ENCODE peak calls at places on chromosome 1, in six cellular contexts. A is CD14-positive monocyte; G is activated T-cell treated with anti-CD3 and anti-CD28 coated beads for 1 hour; S is HEK293T; D is T47D; W is stimulated activated CD4-positive, alpha-beta T cell treated with anti-CD3 and anti-CD28 coated beads, Interleukin-4, amount 100 ng/mL, for 4 hours. R is an unnamed sample.
A peak's percentile ranks its signal among the peaks of the same experiment; 100 is the strongest.

GRCh38 chr1:185309566-185309965 is 7.5 kb downstream of the IVNS1ABP start:
- DNase-seq in A (no peak), G (no peak), S (no peak), D (no peak), W (no peak), R (no peak)

GRCh38 chr1:107972367-107972766 is 7.4 kb upstream of the VAV3 start:
- DNase-seq in S (no peak), W (no peak), D (no peak), G (no peak), A (no peak), R (no peak)

GRCh38 chr1:208418667-208419066 is 174.5 kb upstream of the PLXNA2 start:
- DNase-seq in S (no peak), A (no peak), W (no peak), D (no peak), G (no peak), R (no peak)

GRCh38 chr1:51636765-51637522 is 20.1 kb downstream of the OSBPL9 start:
- DNase-seq in A (no peak), D (no peak), S (no peak), G (no peak), W (no peak), R (peak; percentile 94)

GRCh38 chr1:223771469-223771813 is 59.1 kb downstream of the CAPN2 start:
- DNase-seq in A (no peak), D (no peak), G (no peak), S (no peak), W (no peak), R (no peak)

GRCh38 chr1:1205769-1206375 is 520 bp downstream of the TNFRSF18 start:
- DNase-seq in S (no peak), W (no peak), A (peak; percentile 47), G (no peak), D (no peak), R (no peak)

GRCh38 chr1:46131727-46132528 is 501 bp downstream of the PIK3R3 start:
- DNase-seq in D (no peak), W (peak; percentile 7), G (peak; percentile 3), A (no peak), S (peak; percentile 16), R (peak; percentile 31)

GRCh38 chr1:184890539-184890973 is 83.8 kb downstream of the NIBAN1 start:
- DNase-seq in W (no peak), D (no peak), A (no peak), S (no peak), G (no peak), R (peak; percentile 43)

GRCh38 chr1:13783551-13783950 is 83.6 kb downstream of the PRDM2 start:
- DNase-seq in D (no peak), S (no peak), G (no peak), A (no peak), W (no peak), R (no peak)

GRCh38 chr1:192713921-192714320 is 78.0 kb downstream of the RGS13 start:
- DNase-seq in W (no peak), D (no peak), S (no peak), A (no peak), G (no peak), R (no peak)

GRCh38 chr1:25054526-25054925 is 124.5 kb upstream of the RUNX3 start:
- DNase-seq in S (no peak), A (peak; percentile 42), W (no peak), D (no peak), G (no peak), R (no peak)

GRCh38 chr1:63824386-63824898 is 50.6 kb downstream of the ROR1 start:
- DNase-seq in S (no peak), W (no peak), G (no peak), A (no peak), D (no peak), R (no peak)

GRCh38 chr1:37940299-37940947 is 6.4 kb downstream of the INPP5B start:
- DNase-seq in S (no peak), G (no peak), D (no peak), W (no peak), A (no peak), R (no peak)